ENCODE peak calls at places on chromosomes 16 and 17, in ten cellular contexts. One of them, this sample, is unnamed.

GRCh38 chr16:83561876-83562275 is 245.9 kb upstream of the HSBP1 start:
- DNase-seq in cardiac muscle cell: peak; percentile 76
- DNase-seq in GM10248: no peak
- DNase-seq in WTC11: no peak
- DNase-seq in GM12865: no peak
- DNase-seq in H9: no peak
- DNase-seq in ascending aorta: no peak
- DNase-seq in OCI-LY7: no peak
- DNase-seq in Calu3: no peak
- DNase-seq in endothelial cell: peak; percentile 41
- DNase-seq in this sample: no peak

GRCh38 chr16:21300309-21301167 is 22.4 kb upstream of the CRYM start:
- DNase-seq in cardiac muscle cell: peak; percentile 94
- DNase-seq in GM10248: peak; percentile 83
- DNase-seq in WTC11: peak; percentile 86
- DNase-seq in GM12865: peak; percentile 94
- DNase-seq in H9: peak; percentile 94
- DNase-seq in ascending aorta: peak; percentile 99
- DNase-seq in OCI-LY7: peak; percentile 87
- DNase-seq in Calu3: peak; percentile 98
- DNase-seq in endothelial cell: peak; percentile 85
- DNase-seq in this sample: peak; percentile 85

GRCh38 chr17:74875155-74875969 is 2.6 kb upstream of the FDXR start:
- DNase-seq in cardiac muscle cell: no peak
- DNase-seq in GM10248: no peak
- DNase-seq in WTC11: no peak
- DNase-seq in GM12865: no peak
- DNase-seq in H9: no peak
- DNase-seq in ascending aorta: no peak
- DNase-seq in OCI-LY7: no peak
- DNase-seq in Calu3: peak; percentile 32
- DNase-seq in endothelial cell: no peak
- DNase-seq in this sample: no peak

GRCh38 chr17:66676421-66676820 is 158.5 kb upstream of the CACNG5 start:
- DNase-seq in cardiac muscle cell: no peak
- DNase-seq in GM10248: no peak
- DNase-seq in WTC11: no peak
- DNase-seq in GM12865: no peak
- DNase-seq in H9: no peak
- DNase-seq in ascending aorta: no peak
- DNase-seq in OCI-LY7: no peak
- DNase-seq in Calu3: peak; percentile 89
- DNase-seq in endothelial cell: no peak
- DNase-seq in this sample: no peak

GRCh38 chr16:21088143-21088542 is 62.5 kb downstream of the DNAH3 start:
- DNase-seq in cardiac muscle cell: no peak
- DNase-seq in GM10248: no peak
- DNase-seq in WTC11: no peak
- DNase-seq in GM12865: no peak
- DNase-seq in H9: no peak
- DNase-seq in ascending aorta: no peak
- DNase-seq in OCI-LY7: no peak
- DNase-seq in Calu3: no peak
- DNase-seq in endothelial cell: no peak
- DNase-seq in this sample: no peak

GRCh38 chr16:85908444-85908843 is 9.5 kb downstream of the IRF8 start:
- DNase-seq in cardiac muscle cell: no peak
- DNase-seq in GM10248: peak; percentile 70
- DNase-seq in WTC11: no peak
- DNase-seq in GM12865: peak; percentile 79
- DNase-seq in H9: no peak
- DNase-seq in ascending aorta: no peak
- DNase-seq in OCI-LY7: peak; percentile 93
- DNase-seq in Calu3: no peak
- DNase-seq in endothelial cell: no peak
- DNase-seq in this sample: peak; percentile 75

GRCh38 chr16:79089735-79090284 is 510.7 kb downstream of the MAF start:
- DNase-seq in cardiac muscle cell: no peak
- DNase-seq in GM10248: no peak
- DNase-seq in WTC11: no peak
- DNase-seq in GM12865: peak; percentile 34
- DNase-seq in H9: no peak
- DNase-seq in ascending aorta: peak; percentile 51
- DNase-seq in OCI-LY7: peak; percentile 10
- DNase-seq in Calu3: no peak
- DNase-seq in endothelial cell: no peak
- DNase-seq in this sample: no peak

GRCh38 chr17:39834017-39834416 is 30.1 kb downstream of the IKZF3 start:
- DNase-seq in cardiac muscle cell: no peak
- DNase-seq in GM10248: no peak
- DNase-seq in WTC11: no peak
- DNase-seq in GM12865: peak; percentile 20
- DNase-seq in H9: no peak
- DNase-seq in ascending aorta: no peak
- DNase-seq in OCI-LY7: no peak
- DNase-seq in Calu3: peak; percentile 42
- DNase-seq in endothelial cell: no peak
- DNase-seq in this sample: no peak

GRCh38 chr16:47045023-47045422 is 71.5 kb upstream of the DNAJA2 start:
- DNase-seq in cardiac muscle cell: no peak
- DNase-seq in GM10248: no peak
- DNase-seq in WTC11: no peak
- DNase-seq in GM12865: no peak
- DNase-seq in H9: no peak
- DNase-seq in ascending aorta: no peak
- DNase-seq in OCI-LY7: no peak
- DNase-seq in Calu3: no peak
- DNase-seq in endothelial cell: no peak
- DNase-seq in this sample: no peak

GRCh38 chr16:47046726-47047602 is 73.5 kb upstream of the DNAJA2 start:
- DNase-seq in cardiac muscle cell: no peak
- DNase-seq in GM10248: peak; percentile 67
- DNase-seq in WTC11: no peak
- DNase-seq in GM12865: peak; percentile 50
- DNase-seq in H9: no peak
- DNase-seq in ascending aorta: no peak
- DNase-seq in OCI-LY7: no peak
- DNase-seq in Calu3: no peak
- DNase-seq in endothelial cell: no peak
- DNase-seq in this sample: peak; percentile 75

GRCh38 chr16:47045459-47045858 is 72.0 kb upstream of the DNAJA2 start:
- DNase-seq in cardiac muscle cell: no peak
- DNase-seq in GM10248: no peak
- DNase-seq in WTC11: no peak
- DNase-seq in GM12865: no peak
- DNase-seq in H9: no peak
- DNase-seq in ascending aorta: no peak
- DNase-seq in OCI-LY7: no peak
- DNase-seq in Calu3: no peak
- DNase-seq in endothelial cell: no peak
- DNase-seq in this sample: no peak

GRCh38 chr16:47043970-47044684 is 70.7 kb upstream of the DNAJA2 start:
- DNase-seq in cardiac muscle cell: peak; percentile 12
- DNase-seq in GM10248: no peak
- DNase-seq in WTC11: no peak
- DNase-seq in GM12865: no peak
- DNase-seq in H9: no peak
- DNase-seq in ascending aorta: no peak
- DNase-seq in OCI-LY7: no peak
- DNase-seq in Calu3: no peak
- DNase-seq in endothelial cell: no peak
- DNase-seq in this sample: no peak

DNA sequence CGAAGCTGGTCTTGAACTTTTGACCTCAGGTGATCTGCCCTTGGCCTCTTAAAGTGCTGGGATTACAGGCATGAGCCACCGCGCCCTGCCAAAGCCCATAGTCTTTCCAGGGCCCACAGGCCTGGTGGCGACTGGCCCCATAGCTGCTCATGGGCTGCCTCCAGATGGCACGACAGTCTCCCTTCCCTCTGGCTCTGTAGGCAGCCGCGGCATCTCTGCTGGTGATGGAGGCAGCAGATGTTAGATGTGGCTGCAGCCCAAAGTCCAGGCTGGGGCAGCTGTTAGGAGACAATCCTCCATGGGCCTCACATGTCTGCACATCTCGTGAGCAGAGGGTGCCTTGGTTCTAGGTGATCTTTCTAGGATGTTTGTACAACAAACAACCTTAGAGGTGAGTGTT is 69.7 kb upstream of the DNAJA2 start:
- DNase-seq in cardiac muscle cell: no peak
- DNase-seq in GM10248: no peak
- DNase-seq in WTC11: no peak
- DNase-seq in GM12865: no peak
- DNase-seq in H9: no peak
- DNase-seq in ascending aorta: no peak
- DNase-seq in OCI-LY7: no peak
- DNase-seq in Calu3: no peak
- DNase-seq in endothelial cell: no peak
- DNase-seq in this sample: no peak
- TF ChIP-seq CTCF in cardiac muscle cell: no peak
- TF ChIP-seq CTCF in GM10248: no peak
- TF ChIP-seq CTCF in WTC11: no peak
- TF ChIP-seq CTCF in GM12865: no peak
- TF ChIP-seq CTCF in H9: no peak
- TF ChIP-seq CTCF in ascending aorta: no peak
- TF ChIP-seq CTCF in OCI-LY7: no peak
- TF ChIP-seq CTCF in Calu3: no peak
- TF ChIP-seq CTCF in endothelial cell: no peak
- TF ChIP-seq CTCF in this sample: no peak

GRCh38 chr17:63943745-63944144 is 11.6 kb upstream of the CD79B start:
- DNase-seq in cardiac muscle cell: no peak
- DNase-seq in GM10248: no peak
- DNase-seq in WTC11: no peak
- DNase-seq in GM12865: no peak
- DNase-seq in H9: no peak
- DNase-seq in ascending aorta: no peak
- DNase-seq in OCI-LY7: no peak
- DNase-seq in Calu3: no peak
- DNase-seq in endothelial cell: no peak
- DNase-seq in this sample: no peak
- TF ChIP-seq CTCF in cardiac muscle cell: peak; percentile 9
- TF ChIP-seq CTCF in GM10248: no peak
- TF ChIP-seq CTCF in WTC11: peak; percentile 39
- TF ChIP-seq CTCF in GM12865: peak; percentile 20
- TF ChIP-seq CTCF in H9: peak; percentile 42
- TF ChIP-seq CTCF in ascending aorta: no peak
- TF ChIP-seq CTCF in OCI-LY7: peak; percentile 53
- TF ChIP-seq CTCF in Calu3: no peak
- TF ChIP-seq CTCF in endothelial cell: peak; percentile 58
- TF ChIP-seq CTCF in this sample: no peak

GRCh38 chr16:29310852-29311314 is 95.6 kb downstream of the NPIPB11 start:
- DNase-seq in cardiac muscle cell: no peak
- DNase-seq in GM10248: no peak
- DNase-seq in WTC11: no peak
- DNase-seq in GM12865: no peak
- DNase-seq in H9: no peak
- DNase-seq in ascending aorta: no peak
- DNase-seq in OCI-LY7: no peak
- DNase-seq in Calu3: no peak
- DNase-seq in endothelial cell: no peak
- DNase-seq in this sample: no peak
- TF ChIP-seq CTCF in cardiac muscle cell: no peak
- TF ChIP-seq CTCF in GM10248: no peak
- TF ChIP-seq CTCF in WTC11: no peak
- TF ChIP-seq CTCF in GM12865: no peak
- TF ChIP-seq CTCF in H9: peak; percentile 18
- TF ChIP-seq CTCF in ascending aorta: peak; percentile 38
- TF ChIP-seq CTCF in OCI-LY7: no peak
- TF ChIP-seq CTCF in Calu3: no peak
- TF ChIP-seq CTCF in endothelial cell: no peak
- TF ChIP-seq CTCF in this sample: no peak

GRCh38 chr17:19707728-19708221 is 8.6 kb downstream of the SLC47A2 start:
- DNase-seq in cardiac muscle cell: no peak
- DNase-seq in GM10248: no peak
- DNase-seq in WTC11: no peak
- DNase-seq in GM12865: no peak
- DNase-seq in H9: peak; percentile 30
- DNase-seq in ascending aorta: no peak
- DNase-seq in OCI-LY7: no peak
- DNase-seq in Calu3: no peak
- DNase-seq in endothelial cell: no peak
- DNase-seq in this sample: peak; percentile 16

GRCh38 chr17:19705201-19705600 is 11.2 kb downstream of the SLC47A2 start:
- DNase-seq in cardiac muscle cell: no peak
- DNase-seq in GM10248: no peak
- DNase-seq in WTC11: no peak
- DNase-seq in GM12865: no peak
- DNase-seq in H9: peak; percentile 33
- DNase-seq in ascending aorta: no peak
- DNase-seq in OCI-LY7: no peak
- DNase-seq in Calu3: no peak
- DNase-seq in endothelial cell: no peak
- DNase-seq in this sample: no peak

GRCh38 chr17:19705771-19706770 is 10.3 kb downstream of the SLC47A2 start:
- DNase-seq in cardiac muscle cell: no peak
- DNase-seq in GM10248: no peak
- DNase-seq in WTC11: no peak
- DNase-seq in GM12865: no peak
- DNase-seq in H9: peak; percentile 37
- DNase-seq in ascending aorta: no peak
- DNase-seq in OCI-LY7: no peak
- DNase-seq in Calu3: no peak
- DNase-seq in endothelial cell: no peak
- DNase-seq in this sample: peak; percentile 26

GRCh38 chr17:19708431-19709175 is 7.8 kb downstream of the SLC47A2 start:
- DNase-seq in cardiac muscle cell: no peak
- DNase-seq in GM10248: no peak
- DNase-seq in WTC11: no peak
- DNase-seq in GM12865: no peak
- DNase-seq in H9: peak; percentile 23
- DNase-seq in ascending aorta: no peak
- DNase-seq in OCI-LY7: no peak
- DNase-seq in Calu3: no peak
- DNase-seq in endothelial cell: no peak
- DNase-seq in this sample: peak; percentile 17

DNA sequence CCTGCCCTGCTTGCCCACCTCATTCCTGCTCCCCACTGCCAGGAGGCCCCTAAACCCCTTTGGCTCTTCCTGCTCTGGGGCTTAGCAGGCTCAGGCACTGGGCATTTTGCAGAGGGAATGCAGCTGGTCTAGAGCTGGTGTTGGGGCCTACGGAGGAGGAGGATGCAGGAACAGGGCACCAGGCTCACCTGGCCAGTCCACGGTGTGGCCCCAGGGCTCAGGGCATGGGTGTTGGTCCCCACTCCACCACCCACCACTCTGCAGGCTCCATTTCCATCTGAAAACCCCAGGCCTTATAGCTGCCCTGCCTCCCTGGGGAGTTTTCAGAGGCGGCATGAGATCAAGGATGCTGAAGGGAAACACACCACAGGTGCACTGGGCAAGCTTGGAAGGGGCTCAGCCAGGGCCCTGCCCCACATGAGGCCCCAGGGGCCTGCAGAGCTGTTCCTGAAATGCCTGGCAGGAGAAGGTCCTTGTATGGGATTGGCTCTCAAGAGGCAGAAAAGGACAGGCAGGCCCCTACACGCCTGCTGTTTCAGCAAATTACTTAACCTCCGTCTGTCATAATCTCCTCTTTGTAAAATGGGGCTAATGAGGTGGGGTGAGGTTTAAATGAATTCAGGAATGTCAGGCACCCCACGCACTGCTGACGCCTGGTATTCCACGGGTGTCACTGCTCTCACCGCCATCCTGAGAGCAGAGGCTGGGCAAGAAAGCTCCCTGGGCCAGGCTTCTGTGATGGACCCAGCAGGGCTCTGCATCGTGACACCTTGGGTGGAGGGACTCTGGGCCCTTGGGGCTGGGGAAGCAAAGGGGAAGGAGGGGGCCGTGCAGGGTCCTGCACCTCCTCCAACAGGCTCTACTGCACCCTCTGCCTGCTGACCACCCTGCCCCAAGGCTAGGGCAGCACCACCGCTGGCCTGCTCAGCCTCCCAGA is 9.3 kb downstream of the SLC47A2 start:
- DNase-seq in cardiac muscle cell: peak; percentile 45
- DNase-seq in GM10248: no peak
- DNase-seq in WTC11: no peak
- DNase-seq in GM12865: no peak
- DNase-seq in H9: peak; percentile 30
- DNase-seq in ascending aorta: no peak
- DNase-seq in OCI-LY7: no peak
- DNase-seq in Calu3: no peak
- DNase-seq in endothelial cell: no peak
- DNase-seq in this sample: peak; percentile 20
- TF ChIP-seq CTCF in cardiac muscle cell: no peak
- TF ChIP-seq CTCF in GM10248: no peak
- TF ChIP-seq CTCF in WTC11: no peak
- TF ChIP-seq CTCF in GM12865: no peak
- TF ChIP-seq CTCF in H9: no peak
- TF ChIP-seq CTCF in ascending aorta: no peak
- TF ChIP-seq CTCF in OCI-LY7: no peak
- TF ChIP-seq CTCF in Calu3: no peak
- TF ChIP-seq CTCF in endothelial cell: no peak
- TF ChIP-seq CTCF in this sample: no peak